ENCODE peak calls at places on chromosomes 2 and 18, in four cellular contexts. U is foreskin keratinocyte, E is hepatocyte, V is lower lobe of right lung. D is an unnamed sample.
A peak's percentile ranks its signal among the peaks of the same experiment; 100 is the strongest.

GRCh38 chr18:2981212-2981728 is 31.7 kb downstream of the LPIN2 start:
- DNase-seq in U (peak; percentile 66), V (no peak), E (peak; percentile 47), D (no peak)

GRCh38 chr2:235793163-235793752 is 299.4 kb downstream of the AGAP1 start:
- DNase-seq in E (peak; percentile 43), U (peak; percentile 47), V (no peak), D (no peak)

GRCh38 chr2:26685943-26686839 is 6.3 kb upstream of the KCNK3 start:
- DNase-seq in U (no peak), E (peak; percentile 67), V (no peak), D (peak; percentile 87)

GRCh38 chr2:8036366-8036765 is 645.5 kb upstream of the ID2 start:
- DNase-seq in E (no peak), U (no peak), V (no peak), D (no peak)

GRCh38 chr2:68489282-68489681 is 21.9 kb downstream of the APLF start:
- DNase-seq in U (no peak), E (no peak), V (no peak), D (no peak)

GRCh38 chr2:96174251-96175144 is 29.3 kb upstream of the DUSP2 start:
- DNase-seq in V (peak; percentile 84), U (peak; percentile 40), E (peak; percentile 85), D (no peak)

GRCh38 chr18:57798713-57799373 is 4.3 kb downstream of the ATP8B1 start:
- DNase-seq in U (no peak), V (no peak), E (peak; percentile 42), D (no peak)

GRCh38 chr2:225781145-225781544 is 381.6 kb downstream of the NYAP2 start:
- DNase-seq in E (no peak), U (no peak), V (no peak), D (no peak)

GRCh38 chr2:234880551-234881211 is 71.1 kb upstream of the SH3BP4 start:
- DNase-seq in E (peak; percentile 37), V (no peak), U (peak; percentile 97), D (no peak)

GRCh38 chr2:102112271-102112670 is 30.3 kb upstream of the IL1R1 start:
- DNase-seq in U (no peak), E (no peak), V (no peak), D (no peak)

GRCh38 chr2:29251406-29251805 is 136.2 kb downstream of the CLIP4 start:
- DNase-seq in E (no peak), V (no peak), U (no peak), D (no peak)

GRCh38 chr2:218645126-218645525 is 14.3 kb downstream of the ZNF142 start:
- DNase-seq in V (no peak), E (peak; percentile 42), U (peak; percentile 88), D (no peak)

GRCh38 chr18:38884050-38884449 is 1318.5 kb upstream of the CELF4 start:
- DNase-seq in E (no peak), V (no peak), U (no peak), D (no peak)

GRCh38 chr18:3217930-3218647 is 1.7 kb downstream of the MYOM1 start:
- DNase-seq in U (peak; percentile 26), V (no peak), E (peak; percentile 82), D (no peak)

GRCh38 chr2:62266433-62267038 is 70.6 kb downstream of the B3GNT2 start:
- DNase-seq in U (peak; percentile 18), V (no peak), E (no peak), D (no peak)

GRCh38 chr18:62759704-62760402 is 44.5 kb downstream of the PHLPP1 start:
- DNase-seq in E (no peak), U (peak; percentile 75), V (no peak), D (no peak)

GRCh38 chr2:225889452-225889851 is 489.9 kb downstream of the NYAP2 start:
- DNase-seq in U (peak; percentile 82), E (peak; percentile 66), V (no peak), D (no peak)

GRCh38 chr2:67234443-67234842 is 162.7 kb upstream of the ETAA1 start:
- DNase-seq in E (peak; percentile 14), U (peak; percentile 33), V (no peak), D (no peak)

GRCh38 chr2:200455958-200456421 is 53.9 kb downstream of the KCTD18 start:
- DNase-seq in V (no peak), E (no peak), U (no peak), D (no peak)

GRCh38 chr18:79921984-79922965 is 29.2 kb downstream of the SLC66A2 start:
- DNase-seq in V (peak; percentile 18), U (no peak), E (no peak), D (peak; percentile 62)

GRCh38 chr2:189056200-189057106 is 82.3 kb downstream of the COL3A1 start:
- DNase-seq in U (no peak), V (no peak), E (no peak), D (no peak)

GRCh38 chr2:88549616-88550292 is 77.5 kb downstream of the EIF2AK3 start:
- DNase-seq in U (peak; percentile 7), V (no peak), E (no peak), D (no peak)

GRCh38 chr2:19046986-19047780 is 311.2 kb downstream of the OSR1 start:
- DNase-seq in U (no peak), V (no peak), E (no peak), D (no peak)

GRCh38 chr18:63511285-63511684 is 30.9 kb upstream of the SERPINB12 start:
- DNase-seq in V (no peak), U (peak; percentile 69), E (peak; percentile 55), D (no peak)

GRCh38 chr2:220850116-220850515 is 722.0 kb downstream of the EPHA4 start:
- DNase-seq in V (no peak), U (no peak), E (no peak), D (no peak)

GRCh38 chr2:14255135-14255820 is 377.2 kb upstream of the LRATD1 start:
- DNase-seq in V (no peak), U (no peak), E (no peak), D (peak; percentile 59)

GRCh38 chr2:85409719-85410583 is at the start of gene CAPG:
- DNase-seq in E (peak; percentile 50), V (peak; percentile 89), U (peak; percentile 37), D (peak; percentile 93)
- H3K4me1 ChIP-seq in E (peaks cover 22% of the 10 kb centered on the region), V (peaks cover 49% of the 10 kb centered on the region), U (peaks cover 15% of the 10 kb centered on the region), D (peaks cover 29% of the 10 kb centered on the region)

DNA sequence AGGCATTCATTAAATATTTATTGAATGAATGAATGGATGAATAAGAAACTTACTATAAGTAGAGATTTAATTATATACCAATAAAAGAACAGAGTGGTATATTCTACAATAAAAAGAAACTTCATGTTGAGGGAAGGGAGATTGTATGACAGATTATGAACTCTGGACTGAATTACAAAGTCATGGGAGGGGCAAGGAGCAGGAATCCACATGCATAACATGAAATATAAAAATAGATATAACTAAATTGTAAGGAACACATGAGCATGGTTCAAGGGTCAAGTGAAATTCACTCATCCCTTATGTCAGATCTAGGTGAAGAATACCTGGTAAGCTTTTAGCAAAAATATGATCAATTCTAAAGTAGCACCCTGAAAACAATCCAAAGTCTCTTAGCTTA is 27.1 kb upstream of the TLK1 start:
- DNase-seq in U (no peak), E (no peak), V (no peak), D (no peak)
- H3K4me1 ChIP-seq in U (no peaks in the 10 kb centered on the region), E (no peaks in the 10 kb centered on the region), V (no peaks in the 10 kb centered on the region), D (no peaks in the 10 kb centered on the region)

GRCh38 chr2:182020319-182021055 is 34.8 kb downstream of the PPP1R1C start:
- DNase-seq in U (no peak), V (no peak), E (no peak), D (no peak)

GRCh38 chr2:182018218-182018617 is 32.6 kb downstream of the PPP1R1C start:
- DNase-seq in U (peak; percentile 20), V (no peak), E (no peak), D (no peak)

DNA sequence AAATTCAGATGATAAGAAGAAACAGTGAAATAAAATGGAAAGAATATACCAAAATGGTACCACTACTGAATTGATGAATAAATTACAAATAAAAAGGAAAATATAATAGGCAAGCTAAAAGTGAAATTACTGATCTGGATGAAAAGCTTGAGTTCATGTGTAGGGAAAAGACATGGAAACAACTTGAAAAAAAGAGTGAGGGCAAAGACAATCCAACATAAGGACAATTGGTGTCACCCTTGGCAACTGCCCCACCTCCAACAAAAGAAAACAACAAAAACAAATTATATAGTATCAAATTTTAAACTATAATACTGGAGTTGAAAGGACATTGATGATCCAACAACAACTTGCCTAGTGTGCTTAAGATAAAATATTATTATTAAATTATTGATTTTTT is 37.6 kb downstream of the PPP1R1C start:
- DNase-seq in U (no peak), E (no peak), V (no peak), D (no peak)
- H3K4me1 ChIP-seq in U (peaks cover 3% of the 10 kb centered on the region), E (no peaks in the 10 kb centered on the region), V (no peaks in the 10 kb centered on the region), D (no peaks in the 10 kb centered on the region)

GRCh38 chr2:241563031-241563507 is 4.5 kb downstream of the BOK start:
- DNase-seq in E (no peak), U (no peak), V (peak; percentile 40), D (peak; percentile 68)

GRCh38 chr2:241563571-241563980 is 5.0 kb downstream of the BOK start:
- DNase-seq in E (no peak), V (peak; percentile 39), U (no peak), D (peak; percentile 81)

GRCh38 chr2:241561811-241562210 is 3.3 kb downstream of the BOK start:
- DNase-seq in U (no peak), E (peak; percentile 85), V (peak; percentile 79), D (peak; percentile 96)

GRCh38 chr2:241560883-241561474 is 2.4 kb downstream of the BOK start:
- DNase-seq in U (no peak), V (no peak), E (no peak), D (peak; percentile 82)

DNA sequence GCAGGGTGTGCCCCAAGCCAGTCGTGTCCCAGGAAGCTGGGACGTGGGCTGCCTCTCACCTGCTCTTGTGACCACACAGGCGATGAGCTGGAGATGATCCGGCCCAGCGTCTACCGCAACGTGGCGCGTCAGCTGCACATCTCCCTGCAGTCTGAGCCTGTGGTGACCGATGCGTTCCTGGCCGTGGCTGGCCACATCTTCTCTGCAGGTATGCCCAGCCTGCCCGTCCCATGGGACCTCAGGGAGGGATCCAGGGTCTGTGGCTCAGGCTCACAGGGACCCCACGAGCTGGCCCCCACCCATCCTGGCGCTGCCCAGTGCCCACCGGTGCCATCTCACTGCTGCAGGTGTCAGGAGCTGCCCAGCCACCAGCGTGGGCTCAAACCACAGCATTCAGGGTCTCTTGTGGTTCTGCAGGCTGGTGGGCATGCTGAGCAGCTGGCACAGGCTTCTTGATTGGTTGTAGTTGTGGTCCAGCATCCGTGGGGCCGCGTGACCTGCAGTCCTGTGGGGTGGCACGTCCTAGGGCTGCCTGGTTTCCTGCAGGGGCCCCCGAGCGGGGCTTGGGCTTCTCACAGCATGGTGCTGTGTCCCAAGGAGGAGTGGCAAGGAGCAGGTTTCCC is 3.8 kb downstream of the BOK start:
- DNase-seq in E (no peak), U (no peak), V (peak; percentile 52), D (peak; percentile 61)
- H3K4me1 ChIP-seq in E (peaks cover 48% of the 10 kb centered on the region), U (peaks cover 13% of the 10 kb centered on the region), V (peaks cover 37% of the 10 kb centered on the region), D (peaks cover 5% of the 10 kb centered on the region)

GRCh38 chr2:15450808-15451207 is 110.3 kb downstream of the NBAS start:
- DNase-seq in U (no peak), V (no peak), E (no peak), D (no peak)
- H3K4me1 ChIP-seq in U (no peaks in the 10 kb centered on the region), V (peaks cover 5% of the 10 kb centered on the region), E (peaks cover under 1% of the 10 kb centered on the region), D (no peaks in the 10 kb centered on the region)

GRCh38 chr2:10655841-10656225 is 33.9 kb downstream of the NOL10 start:
- DNase-seq in V (no peak), U (no peak), E (no peak), D (no peak)

GRCh38 chr2:10658914-10659257 is 30.9 kb downstream of the NOL10 start:
- DNase-seq in U (peak; percentile 82), V (no peak), E (no peak), D (no peak)

GRCh38 chr2:10658041-10658913 is 31.5 kb downstream of the NOL10 start:
- DNase-seq in E (no peak), V (no peak), U (peak; percentile 89), D (no peak)

GRCh38 chr2:10654069-10654468 is 35.7 kb downstream of the NOL10 start:
- DNase-seq in U (peak; percentile 95), E (peak; percentile 34), V (no peak), D (no peak)

GRCh38 chr2:10655074-10655840 is 34.5 kb downstream of the NOL10 start:
- DNase-seq in E (no peak), V (no peak), U (peak; percentile 35), D (no peak)
- H3K4me1 ChIP-seq in E (no peaks in the 10 kb centered on the region), V (no peaks in the 10 kb centered on the region), U (peaks cover 25% of the 10 kb centered on the region), D (no peaks in the 10 kb centered on the region)